ENCODE peak calls at places on chromosomes 6 and 20, in four cellular contexts. P is endothelial cell of umbilical vein, K is Peyer's patch, F is AG04450. N is an unnamed sample.

GRCh38 chr6:151436814-151437213 is 15.1 kb downstream of the RMND1 start:
- DNase-seq in K (no peak), P (no peak), F (no peak), N (no peak)

GRCh38 chr20:16475225-16475624 is 98.0 kb downstream of the KIF16B start:
- DNase-seq in K (no peak), F (no peak), P (no peak), N (no peak)

GRCh38 chr20:54173653-54174451 is at the start of gene CYP24A1:
- DNase-seq in K (no peak), F (no peak), P (no peak), N (no peak)

GRCh38 chr6:34953084-34954025 is 64.3 kb downstream of the ANKS1A start:
- DNase-seq in P (peak), K (no peak), F (no peak), N (no peak)

GRCh38 chr20:44651507-44652373 is at the start of gene ADA:
- DNase-seq in F (no peak), K (peak), P (peak), N (no peak)

GRCh38 chr6:1871936-1872335 is 262.2 kb downstream of the FOXC1 start:
- DNase-seq in P (no peak), K (no peak), F (no peak), N (no peak)

GRCh38 chr6:119661078-119661477 is 311.5 kb upstream of the MAN1A1 start:
- DNase-seq in K (no peak), P (no peak), F (no peak), N (no peak)

GRCh38 chr20:58251979-58252591 is 23.6 kb upstream of the ANKRD60 start:
- DNase-seq in P (peak), F (peak), K (no peak), N (no peak)

GRCh38 chr6:7241709-7242645 is 71.0 kb downstream of the SSR1 start:
- DNase-seq in K (peak), F (no peak), P (no peak), N (no peak)

GRCh38 chr6:157898169-157898568 is 75.1 kb downstream of the SNX9 start:
- DNase-seq in P (peak), F (no peak), K (no peak), N (no peak)

GRCh38 chr20:53077373-53078205 is 105.4 kb downstream of the TSHZ2 start:
- DNase-seq in P (peak), F (no peak), K (no peak), N (peak)

GRCh38 chr20:22503577-22503976 is 80.8 kb downstream of the FOXA2 start:
- DNase-seq in K (no peak), F (no peak), P (no peak), N (no peak)

GRCh38 chr6:128135325-128135724 is 234.5 kb upstream of the THEMIS start:
- DNase-seq in F (no peak), K (no peak), P (no peak), N (no peak)

GRCh38 chr6:129136751-129137150 is 253.8 kb downstream of the LAMA2 start:
- DNase-seq in F (no peak), K (no peak), P (no peak), N (no peak)

GRCh38 chr20:31909253-31910070 is 39.0 kb downstream of the TTLL9 start:
- DNase-seq in P (no peak), K (no peak), F (no peak), N (no peak)

GRCh38 chr6:44047179-44047546 is 80.1 kb downstream of the MRPL14 start:
- DNase-seq in F (no peak), P (no peak), K (no peak), N (no peak)

GRCh38 chr6:125843593-125843992 is 52.8 kb downstream of the NCOA7 start:
- DNase-seq in P (no peak), F (no peak), K (no peak), N (no peak)

GRCh38 chr20:63076421-63076820 is 69.7 kb upstream of the BHLHE23 start:
- DNase-seq in P (no peak), K (no peak), F (no peak), N (no peak)

GRCh38 chr6:116408476-116408875 is 37.7 kb downstream of the DSE start:
- DNase-seq in F (no peak), K (no peak), P (no peak), N (no peak)

GRCh38 chr6:36285187-36285612 is 15.3 kb downstream of the PNPLA1 start:
- DNase-seq in F (no peak), P (no peak), K (no peak), N (no peak)

GRCh38 chr6:43267619-43268347 is 24.5 kb downstream of the TTBK1 start:
- DNase-seq in K (peak), P (no peak), F (no peak), N (no peak)

GRCh38 chr6:33854572-33855030 is 50.8 kb upstream of the MLN start:
- DNase-seq in F (no peak), P (peak), K (no peak), N (no peak)

GRCh38 chr20:15942130-15942529 is 631.1 kb downstream of the KIF16B start:
- DNase-seq in P (no peak), F (no peak), K (no peak), N (no peak)

GRCh38 chr20:18527836-18528235 is 20.1 kb downstream of the SEC23B start:
- DNase-seq in F (no peak), K (no peak), P (no peak), N (no peak)

GRCh38 chr6:36414481-36414880 is 27.0 kb upstream of the ETV7 start:
- DNase-seq in P (no peak), K (no peak), F (no peak), N (no peak)

GRCh38 chr6:5981274-5982026 is 25.3 kb downstream of the NRN1 start:
- DNase-seq in P (no peak), F (no peak), K (no peak), N (no peak)

GRCh38 chr6:32181148-32181702 is 2.8 kb downstream of the AGER start:
- DNase-seq in F (no peak), P (no peak), K (no peak), N (no peak)

GRCh38 chr6:38824243-38824894 is 109.3 kb downstream of the DNAH8 start:
- DNase-seq in F (no peak), P (no peak), K (no peak), N (no peak)

GRCh38 chr6:30781697-30782424 is 37.5 kb upstream of the IER3 start:
- DNase-seq in K (peak), P (peak), F (peak), N (no peak)

GRCh38 chr6:82872092-82872635 is 193.5 kb downstream of the UBE3D start:
- DNase-seq in F (no peak), P (no peak), K (no peak), N (no peak)

GRCh38 chr6:18277181-18278006 is 13.1 kb upstream of the DEK start:
- DNase-seq in F (no peak), K (no peak), P (no peak), N (no peak)

GRCh38 chr6:20835315-20836010 is 301.2 kb downstream of the CDKAL1 start:
- DNase-seq in P (no peak), F (no peak), K (no peak), N (no peak)

GRCh38 chr6:10626154-10626741 is 68.2 kb downstream of the C6orf52 start:
- DNase-seq in K (no peak), F (peak), P (no peak), N (no peak)

GRCh38 chr20:51639206-51639832 is 96.8 kb upstream of the NFATC2 start:
- DNase-seq in K (peak), P (peak), F (no peak), N (no peak)

GRCh38 chr20:49119972-49120371 is 68.2 kb downstream of the STAU1 start:
- DNase-seq in F (no peak), K (no peak), P (no peak), N (no peak)

GRCh38 chr20:20018366-20018765 is 1.2 kb downstream of the NAA20 start:
- DNase-seq in P (no peak), F (no peak), K (no peak), N (no peak)

GRCh38 chr20:20017852-20018245 is 687 bp downstream of the NAA20 start:
- DNase-seq in K (no peak), P (peak), F (no peak), N (no peak)

GRCh38 chr20:20021835-20022234 is 4.7 kb downstream of the NAA20 start:
- DNase-seq in F (no peak), P (no peak), K (no peak), N (no peak)

GRCh38 chr20:20017001-20017851 is at the start of gene NAA20:
- DNase-seq in K (peak), P (peak), F (peak), N (peak)

GRCh38 chr20:20019123-20019522 is 2.0 kb downstream of the NAA20 start:
- DNase-seq in K (no peak), F (no peak), P (no peak), N (no peak)
- H3K4me3 ChIP-seq in K (no peak), F (no peak), P (no peak), N (no peak)

GRCh38 chr20:3621111-3621510 is 42.1 kb downstream of the GFRA4 start:
- DNase-seq in P (no peak), F (no peak), K (no peak), N (no peak)
- TF ChIP-seq CTCF in P (no peak), F (peak), K (no peak), N (no peak)

GRCh38 chr6:106084973-106085686 is 1.0 kb upstream of the PRDM1 start:
- DNase-seq in F (no peak), K (no peak), P (peak), N (no peak)
- H3K4me3 ChIP-seq in F (peak), K (no peak), P (no peak), N (peak)

GRCh38 chr6:144955392-144955791 is 670.3 kb downstream of the UTRN start:
- DNase-seq in K (no peak), P (no peak), F (no peak), N (no peak)

GRCh38 chr6:144952456-144953240 is 667.5 kb downstream of the UTRN start:
- DNase-seq in P (no peak), F (no peak), K (no peak), N (no peak)

GRCh38 chr6:144953552-144954240 is 668.6 kb downstream of the UTRN start:
- DNase-seq in F (no peak), P (no peak), K (no peak), N (no peak)

GRCh38 chr6:144954241-144954556 is 669.1 kb downstream of the UTRN start:
- DNase-seq in P (no peak), F (no peak), K (no peak), N (no peak)

GRCh38 chr6:144951730-144952437 is 666.7 kb downstream of the UTRN start:
- DNase-seq in K (no peak), F (no peak), P (no peak), N (no peak)
- TF ChIP-seq CTCF in K (no peak), F (no peak), P (no peak), N (no peak)

DNA sequence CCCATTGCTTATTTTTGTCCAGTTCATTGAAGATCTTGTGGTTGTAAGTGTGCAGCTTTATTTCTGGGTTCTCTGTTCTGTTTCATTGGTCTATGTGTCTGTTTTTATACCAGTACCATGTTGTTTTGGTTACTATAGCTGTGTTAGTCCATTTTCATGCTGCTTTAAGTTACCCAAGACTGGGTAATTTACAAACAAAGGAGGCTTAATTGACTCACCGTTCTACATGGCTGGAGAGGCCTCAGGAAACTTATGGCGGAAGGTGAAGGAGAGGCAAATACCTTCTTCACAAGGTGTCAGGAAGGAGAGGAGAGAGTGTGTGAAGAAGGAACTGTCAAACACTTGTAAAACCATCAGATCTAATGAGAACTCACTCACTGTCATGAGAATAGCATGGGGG is 29.9 kb upstream of the FERMT1 start:
- DNase-seq in K (no peak), P (no peak), F (no peak), N (no peak)
- H3K4me3 ChIP-seq in K (no peak), P (no peak), F (no peak), N (no peak)

GRCh38 chr20:652611-653109 is 340 bp downstream of the SRXN1 start:
- DNase-seq in K (no peak), P (peak), F (peak), N (no peak)

GRCh38 chr20:651713-652610 is 1.0 kb downstream of the SRXN1 start:
- DNase-seq in P (no peak), K (peak), F (no peak), N (no peak)

GRCh38 chr20:653110-653589 is at the start of gene SRXN1:
- DNase-seq in P (peak), F (peak), K (peak), N (peak)

GRCh38 chr20:650281-650680 is 2.7 kb downstream of the SRXN1 start:
- DNase-seq in P (no peak), K (no peak), F (no peak), N (no peak)

GRCh38 chr20:650954-651353 is 2.0 kb downstream of the SRXN1 start:
- DNase-seq in K (no peak), F (no peak), P (no peak), N (no peak)
- TF ChIP-seq CTCF in K (no peak), F (peak), P (no peak), N (peak)

GRCh38 chr20:38242848-38243449 is 17.6 kb downstream of the KIAA1755 start:
- DNase-seq in P (no peak), K (no peak), F (no peak), N (no peak)

GRCh38 chr20:38238834-38239233 is 21.7 kb downstream of the KIAA1755 start:
- DNase-seq in K (no peak), F (no peak), P (no peak), N (no peak)

GRCh38 chr20:38239406-38239805 is 21.1 kb downstream of the KIAA1755 start:
- DNase-seq in F (no peak), P (no peak), K (no peak), N (no peak)

GRCh38 chr20:38243617-38244016 is 16.9 kb downstream of the KIAA1755 start:
- DNase-seq in F (no peak), P (no peak), K (no peak), N (no peak)

DNA sequence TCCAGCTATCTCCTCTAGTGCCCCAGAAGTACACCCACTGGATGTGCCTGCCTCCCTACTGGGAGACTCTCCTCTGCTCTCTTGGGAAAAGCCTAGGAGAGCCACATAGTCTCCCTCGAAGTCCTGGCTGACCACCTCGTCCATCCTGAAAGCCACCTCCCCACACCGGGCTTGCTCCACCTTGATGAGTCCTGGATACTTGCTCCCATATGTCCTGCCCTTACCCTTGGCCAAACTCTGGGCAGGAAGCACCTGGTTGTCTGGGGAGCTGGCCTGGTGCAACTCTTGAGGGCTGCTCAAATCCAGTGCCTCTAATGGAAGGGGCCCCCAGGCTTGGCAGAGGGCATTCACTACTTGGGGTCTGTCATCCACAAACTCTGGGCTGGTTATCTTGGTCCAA is 19.3 kb downstream of the KIAA1755 start:
- DNase-seq in K (no peak), F (no peak), P (no peak), N (no peak)
- H3K4me3 ChIP-seq in K (no peak), F (no peak), P (no peak), N (no peak)